ENCODE peak calls at places on chromosomes 13 and 19, in nine cellular contexts. M is cortex of kidney; I is activated T-cell treated with anti-CD3 and anti-CD28 coated beads, Interleukin-2, amount 50 U/mL, for 72 hours; J is NCI-H1417 treated with DMSO at 0.1 percent for 48 hours; Q is germinal center; P is glutamatergic neuron; U is mucosa of gallbladder; H is left ventricle myocardium superior; X is kidney tubule cell. V is an unnamed sample.

GRCh38 chr19:49469828-49470614 is 4.0 kb upstream of the FLT3LG start:
- DNase-seq in M (no peak), I (peak), J (no peak), Q (peak), P (peak), U (no peak), H (no peak), X (no peak), V (peak)

GRCh38 chr13:107450426-107450825 is 764.9 kb downstream of the LIG4 start:
- DNase-seq in M (no peak), I (no peak), J (no peak), Q (no peak), P (no peak), U (no peak), H (no peak), X (no peak), V (no peak)

GRCh38 chr19:17743874-17744273 is 7.4 kb upstream of the FCHO1 start:
- DNase-seq in M (no peak), I (peak), J (no peak), Q (no peak), P (no peak), U (no peak), H (no peak), X (peak), V (no peak)

GRCh38 chr19:55611983-55612645 is 6.7 kb downstream of the ZNF865 start:
- DNase-seq in M (no peak), I (no peak), J (no peak), Q (no peak), P (no peak), U (no peak), H (no peak), X (no peak), V (no peak)

GRCh38 chr19:38529610-38530009 is 88.1 kb downstream of the MAP4K1 start:
- DNase-seq in M (no peak), I (no peak), J (no peak), Q (no peak), P (no peak), U (no peak), H (no peak), X (no peak), V (no peak)

GRCh38 chr13:78022164-78022877 is 103.7 kb upstream of the EDNRB start:
- DNase-seq in M (no peak), I (peak), J (no peak), Q (peak), P (no peak), U (peak), H (no peak), X (peak), V (peak)

GRCh38 chr19:3519126-3519525 is 13.0 kb downstream of the FZR1 start:
- DNase-seq in M (no peak), I (no peak), J (no peak), Q (no peak), P (no peak), U (no peak), H (no peak), X (no peak), V (no peak)

GRCh38 chr13:109454167-109454917 is 332.0 kb downstream of the IRS2 start:
- DNase-seq in M (no peak), I (no peak), J (no peak), Q (no peak), P (no peak), U (no peak), H (no peak), X (no peak), V (no peak)

GRCh38 chr19:33064117-33064777 is 441 bp downstream of the RHPN2 start:
- DNase-seq in M (no peak), I (peak), J (no peak), Q (peak), P (peak), U (peak), H (peak), X (peak), V (peak)

GRCh38 chr19:7928741-7929701 is 3.1 kb upstream of the CTXN1 start:
- DNase-seq in M (no peak), I (peak), J (no peak), Q (peak), P (peak), U (no peak), H (peak), X (peak), V (peak)

GRCh38 chr13:78443839-78444238 is 159.5 kb downstream of the POU4F1 start:
- DNase-seq in M (no peak), I (no peak), J (no peak), Q (no peak), P (no peak), U (no peak), H (no peak), X (no peak), V (no peak)

GRCh38 chr13:42865703-42866102 is 84.3 kb downstream of the FAM216B start:
- DNase-seq in M (no peak), I (no peak), J (no peak), Q (no peak), P (no peak), U (no peak), H (no peak), X (no peak), V (no peak)

V was measured in activated naive CD4-positive, alpha-beta T cell treated with Interleukin-2 at 50 U/mL for 16 hours.